ENCODE peak calls at places on chromosomes 12 and 14, in eight cellular contexts. E is GM23248, I is epithelial cell of esophagus, A is lower leg skin, Y is IMR-90, X is neural progenitor cell, H is OCI-LY7, Q is GM23338. N is an unnamed sample.

GRCh38 chr12:93882763-93883162 is 205.6 kb downstream of the CRADD start:
- DNase-seq in Q (no peak), I (no peak), X (no peak), A (no peak), E (no peak), H (no peak), Y (no peak), N (no peak)

GRCh38 chr12:107349008-107349747 is 255.8 kb upstream of the CRY1 start:
- DNase-seq in A (no peak), I (peak), H (no peak), Y (peak), X (peak), E (peak), Q (peak), N (peak)

GRCh38 chr12:119229837-119230236 is 51.1 kb downstream of the HSPB8 start:
- DNase-seq in E (peak), Y (peak), X (peak), Q (peak), H (peak), A (no peak), I (peak), N (no peak)

GRCh38 chr12:38934078-38934584 is 28.7 kb upstream of the CPNE8 start:
- DNase-seq in A (no peak), I (no peak), E (no peak), Y (no peak), Q (peak), H (no peak), X (no peak), N (no peak)

GRCh38 chr12:93827179-93827578 is 150.0 kb downstream of the CRADD start:
- DNase-seq in Q (no peak), H (no peak), E (no peak), X (no peak), A (no peak), I (no peak), Y (no peak), N (no peak)

GRCh38 chr12:69688496-69689427 is 10.3 kb downstream of the BEST3 start:
- DNase-seq in E (peak), Q (peak), H (no peak), A (peak), I (peak), Y (peak), X (peak), N (peak)

GRCh38 chr14:58151264-58151700 is 731 bp downstream of the ARMH4 start:
- DNase-seq in Y (no peak), I (no peak), X (no peak), Q (peak), A (no peak), E (no peak), H (no peak), N (no peak)

GRCh38 chr12:131830335-131831020 is 2.3 kb downstream of the MMP17 start:
- DNase-seq in X (peak), Q (peak), E (peak), H (peak), Y (peak), I (peak), A (peak), N (peak)

GRCh38 chr12:30926243-30927209 is at the start of gene TSPAN11:
- DNase-seq in Y (peak), H (no peak), Q (peak), X (peak), I (peak), A (peak), E (peak), N (peak)

GRCh38 chr14:26761532-26761931 is 163.7 kb upstream of the NOVA1 start:
- DNase-seq in X (peak), Q (no peak), A (no peak), I (no peak), H (no peak), Y (no peak), E (no peak), N (no peak)

GRCh38 chr12:132966676-132967415 is 10.7 kb upstream of the ZNF605 start:
- DNase-seq in I (no peak), E (no peak), Y (no peak), H (no peak), X (no peak), Q (no peak), A (peak), N (no peak)

DNA sequence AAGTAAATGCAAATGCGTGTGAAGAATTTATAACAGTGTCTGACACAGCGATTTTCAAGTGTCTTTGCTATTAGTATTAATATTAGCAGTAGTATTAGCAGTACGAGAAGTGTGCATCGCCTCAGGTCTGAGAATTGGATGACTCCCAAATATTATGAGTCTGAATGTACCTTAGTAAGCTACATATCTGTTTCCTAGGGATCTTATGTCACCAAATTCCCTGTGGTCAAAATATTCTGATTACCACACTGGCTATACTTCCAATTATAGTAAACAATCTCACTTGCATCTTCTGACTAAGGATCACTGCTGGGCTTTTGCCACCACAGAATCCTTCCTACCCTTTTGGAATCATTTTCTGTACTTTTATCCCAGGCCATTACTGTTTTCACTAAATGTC is 396.0 kb upstream of the MIS18BP1 start:
- DNase-seq in I (peak), Y (no peak), Q (no peak), X (no peak), A (no peak), H (no peak), E (no peak), N (no peak)
- H3K4me3 ChIP-seq in I (no peak), Y (no peak), Q (no peak), X (no peak), A (no peak), H (no peak), E (no peak), N (no peak)

GRCh38 chr12:6311822-6312528 is 1.5 kb downstream of the PLEKHG6 start:
- DNase-seq in I (no peak), Q (no peak), X (no peak), E (no peak), H (no peak), Y (no peak), A (no peak), N (no peak)
- H3K4me3 ChIP-seq in I (no peak), Q (no peak), X (no peak), E (no peak), H (no peak), Y (no peak), A (no peak), N (peak)

DNA sequence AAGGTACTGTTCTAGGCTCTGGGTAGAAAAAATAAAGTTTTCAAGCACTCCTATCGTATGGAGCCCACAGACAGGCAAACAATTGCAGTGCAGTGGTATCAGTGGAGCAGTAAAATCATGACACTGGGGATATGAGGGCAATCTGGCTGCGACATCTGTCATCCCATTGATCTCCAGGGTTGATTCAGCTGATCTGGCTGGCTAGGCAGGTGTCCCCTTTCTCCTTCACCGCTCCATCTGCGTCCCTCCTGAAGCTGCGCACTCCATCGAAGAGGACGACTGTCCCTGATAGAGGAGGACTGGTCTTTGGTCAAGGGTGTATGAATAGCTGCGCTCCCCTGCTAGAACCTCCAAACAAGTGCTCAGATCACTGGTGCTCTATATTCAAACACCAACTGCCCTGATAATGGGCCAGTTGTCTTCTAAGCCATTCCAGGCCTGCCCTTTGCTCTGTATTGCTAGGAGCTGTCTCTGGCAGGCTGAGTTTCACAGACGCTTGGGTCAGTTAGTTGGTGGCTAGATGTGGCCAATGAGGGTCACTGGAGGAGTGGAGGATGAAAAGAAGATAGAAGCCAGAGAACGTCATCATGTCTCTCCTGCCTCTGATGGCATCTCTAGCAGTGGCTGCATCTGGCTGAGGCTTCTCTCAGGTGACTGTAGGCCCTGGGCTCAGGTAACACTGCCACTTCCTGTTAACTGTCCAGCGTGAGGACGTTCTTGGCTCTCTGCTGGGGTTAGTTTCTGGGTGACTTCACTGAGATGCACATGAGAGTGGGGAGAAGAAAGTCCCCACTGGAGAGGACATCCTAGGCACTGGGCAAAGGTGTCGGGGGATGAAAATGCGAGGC is 205.0 kb upstream of the FOXN3 start:
- DNase-seq in A (no peak), I (no peak), Y (no peak), E (no peak), X (no peak), H (no peak), Q (no peak), N (no peak)
- H3K4me3 ChIP-seq in A (no peak), I (no peak), Y (no peak), E (no peak), X (no peak), H (no peak), Q (no peak), N (no peak)

GRCh38 chr14:89959853-89960493 is 4.2 kb downstream of the TDP1 start:
- DNase-seq in E (no peak), Q (no peak), H (no peak), X (no peak), Y (no peak), I (no peak), A (no peak), N (no peak)
- H3K4me3 ChIP-seq in E (no peak), Q (no peak), H (no peak), X (no peak), Y (no peak), I (no peak), A (no peak), N (no peak)

DNA sequence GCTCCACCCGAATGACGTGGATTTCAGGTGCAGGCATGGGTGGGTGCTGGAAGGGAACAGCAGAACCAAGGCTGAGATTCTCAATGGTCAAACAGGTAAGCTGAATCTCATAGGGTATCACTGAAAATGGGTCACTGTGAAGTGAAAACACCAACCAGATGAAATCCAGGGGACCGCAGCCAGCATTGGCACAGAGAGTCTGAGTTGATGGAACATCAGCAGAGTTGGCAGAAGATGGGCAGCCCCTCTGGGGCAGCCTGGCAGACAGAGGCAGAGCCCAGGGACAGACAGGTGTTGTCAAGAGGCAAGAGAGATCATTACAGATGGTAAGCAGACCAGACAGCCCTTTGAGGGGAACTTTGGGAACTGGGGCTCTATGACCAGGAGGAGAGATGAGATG is 48.0 kb downstream of the ACTN1 start:
- DNase-seq in A (no peak), H (no peak), Q (no peak), I (no peak), X (no peak), Y (no peak), E (no peak), N (no peak)
- H3K4me3 ChIP-seq in A (no peak), H (no peak), Q (no peak), I (no peak), X (no peak), Y (no peak), E (no peak), N (no peak)